ENCODE peak calls at places on chromosomes 2 and 18, in six cellular contexts. G, P, H, T, K and L are unnamed samples.

GRCh38 chr18:48300463-48300961 is 108.7 kb downstream of the ZBTB7C start:
- DNase-seq in G (peak; percentile 67), P (no peak), H (peak; percentile 36), T (peak; percentile 60), K (no peak), L (no peak)

GRCh38 chr18:53941601-53942335 is 282.7 kb downstream of the MBD2 start:
- DNase-seq in G (no peak), P (no peak), H (no peak), T (no peak), K (no peak), L (no peak)

GRCh38 chr2:242056026-242056425 is 186.5 kb downstream of the RTP5 start:
- DNase-seq in G (no peak), P (no peak), H (no peak), T (no peak), K (no peak), L (no peak)

GRCh38 chr2:69191672-69192071 is 178.7 kb downstream of the ANTXR1 start:
- DNase-seq in G (no peak), P (no peak), H (no peak), T (no peak), K (no peak), L (no peak)

GRCh38 chr2:132804045-132804444 is 134.0 kb upstream of the LYPD1 start:
- DNase-seq in G (no peak), P (peak; percentile 23), H (no peak), T (no peak), K (no peak), L (peak; percentile 15)

GRCh38 chr18:34048423-34048822 is 176.3 kb downstream of the NOL4 start:
- DNase-seq in G (peak; percentile 72), P (no peak), H (no peak), T (no peak), K (no peak), L (no peak)

GRCh38 chr2:151905963-151906632 is 77.9 kb upstream of the ARL5A start:
- DNase-seq in G (no peak), P (no peak), H (no peak), T (no peak), K (no peak), L (no peak)

GRCh38 chr2:27866237-27866636 is 23.9 kb downstream of the RBKS start:
- DNase-seq in G (no peak), P (no peak), H (no peak), T (no peak), K (no peak), L (no peak)

GRCh38 chr2:35538796-35539195 is 816.8 kb upstream of the CRIM1 start:
- DNase-seq in G (no peak), P (no peak), H (no peak), T (no peak), K (no peak), L (no peak)

GRCh38 chr18:7635948-7636347 is 68.8 kb downstream of the PTPRM start:
- DNase-seq in G (no peak), P (no peak), H (no peak), T (no peak), K (peak; percentile 48), L (no peak)

GRCh38 chr2:88329815-88330603 is 122.5 kb downstream of the FOXI3 start:
- DNase-seq in G (peak; percentile 93), P (no peak), H (peak; percentile 40), T (no peak), K (no peak), L (no peak)

GRCh38 chr18:50559750-50560680 is at the start of gene MAPK4:
- DNase-seq in G (peak; percentile 79), P (no peak), H (peak; percentile 77), T (peak; percentile 78), K (peak; percentile 63), L (no peak)

GRCh38 chr18:67266591-67267237 is 249.8 kb downstream of the DSEL start:
- DNase-seq in G (no peak), P (no peak), H (no peak), T (no peak), K (no peak), L (peak; percentile 73)

GRCh38 chr2:191857886-191858285 is 11.0 kb upstream of the CAVIN2 start:
- DNase-seq in G (no peak), P (no peak), H (no peak), T (no peak), K (no peak), L (no peak)

GRCh38 chr2:191862371-191862770 is 15.5 kb upstream of the CAVIN2 start:
- DNase-seq in G (no peak), P (no peak), H (no peak), T (no peak), K (no peak), L (peak; percentile 29)

GRCh38 chr2:191857406-191857805 is 10.5 kb upstream of the CAVIN2 start:
- DNase-seq in G (no peak), P (no peak), H (no peak), T (no peak), K (no peak), L (peak; percentile 17)

GRCh38 chr2:191863988-191864387 is 17.1 kb upstream of the CAVIN2 start:
- DNase-seq in G (no peak), P (no peak), H (no peak), T (no peak), K (no peak), L (peak; percentile 18)

GRCh38 chr2:191860760-191861466 is 14.0 kb upstream of the CAVIN2 start:
- DNase-seq in G (peak; percentile 44), P (no peak), H (no peak), T (no peak), K (no peak), L (no peak)
- TF ChIP-seq CTCF in G (no peak), P (no peak), H (no peak), T (no peak), K (no peak), L (no peak)

DNA sequence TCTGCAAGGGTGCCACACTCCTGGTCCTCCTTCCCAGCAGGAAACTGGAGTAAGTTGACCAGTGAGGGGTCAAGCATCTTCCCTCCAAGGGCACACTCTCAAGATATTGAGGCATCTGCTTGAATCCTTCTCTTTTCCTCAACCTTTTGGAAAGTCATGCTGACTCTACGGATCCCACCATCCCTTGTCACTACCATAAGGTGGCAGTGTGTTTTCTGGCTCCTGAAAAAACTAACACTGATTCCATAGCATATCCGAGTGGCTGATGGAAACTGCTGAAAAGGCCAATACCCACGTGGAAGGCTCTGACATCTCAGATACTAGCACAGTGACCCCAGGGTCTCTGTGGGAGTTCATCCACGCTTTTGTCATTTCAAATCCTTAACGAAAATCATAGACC is 37.1 kb downstream of the GPR45 start:
- DNase-seq in G (no peak), P (no peak), H (no peak), T (no peak), K (no peak), L (no peak)
- TF ChIP-seq CTCF in G (peak; percentile 29), P (no peak), H (no peak), T (no peak), K (no peak), L (no peak)

GRCh38 chr2:82950148-82950547 is 1508.9 kb downstream of the SUCLG1 start:
- DNase-seq in G (no peak), P (no peak), H (peak; percentile 17), T (no peak), K (no peak), L (no peak)
- TF ChIP-seq CTCF in G (no peak), P (no peak), H (no peak), T (no peak), K (no peak), L (no peak)

GRCh38 chr2:178512491-178512890 is 32.2 kb downstream of the PLEKHA3 start:
- DNase-seq in G (peak; percentile 87), P (no peak), H (no peak), T (no peak), K (no peak), L (peak; percentile 37)
- TF ChIP-seq CTCF in G (peak; percentile 16), P (no peak), H (no peak), T (no peak), K (no peak), L (no peak)

GRCh38 chr2:178208817-178209216 is 14.5 kb downstream of the OSBPL6 start:
- DNase-seq in G (no peak), P (no peak), H (no peak), T (no peak), K (no peak), L (no peak)
- TF ChIP-seq CTCF in G (peak; percentile 42), P (no peak), H (no peak), T (peak; percentile 20), K (peak; percentile 27), L (peak; percentile 76)

DNA sequence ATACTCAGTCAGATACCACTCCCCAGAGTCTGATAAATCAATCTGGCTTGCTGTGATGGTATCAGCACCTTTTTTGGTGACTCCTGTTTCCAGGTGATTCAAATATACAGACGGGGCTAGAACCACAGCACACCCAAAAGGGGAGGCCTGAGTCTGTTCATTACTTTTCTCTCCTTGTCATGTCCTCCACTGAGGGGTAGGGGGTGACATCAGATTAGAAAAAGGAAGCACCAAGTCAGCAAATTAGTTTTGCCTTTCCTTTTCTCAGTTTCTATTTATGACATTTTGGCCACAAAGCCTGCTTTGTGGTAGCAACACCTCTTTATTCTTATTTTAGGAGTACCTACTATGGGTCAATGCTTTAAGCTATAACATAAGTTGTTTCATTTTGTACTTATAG is 127.4 kb downstream of the CCDC102B start:
- DNase-seq in G (peak; percentile 33), P (no peak), H (no peak), T (no peak), K (no peak), L (no peak)
- TF ChIP-seq CTCF in G (peak; percentile 59), P (no peak), H (peak; percentile 43), T (peak; percentile 13), K (no peak), L (no peak)

GRCh38 chr18:73136134-73136533 is 268.3 kb upstream of the NETO1 start:
- DNase-seq in G (peak; percentile 8), P (no peak), H (no peak), T (no peak), K (no peak), L (peak; percentile 42)
- TF ChIP-seq CTCF in G (peak; percentile 55), P (no peak), H (peak; percentile 33), T (no peak), K (no peak), L (peak; percentile 80)

DNA sequence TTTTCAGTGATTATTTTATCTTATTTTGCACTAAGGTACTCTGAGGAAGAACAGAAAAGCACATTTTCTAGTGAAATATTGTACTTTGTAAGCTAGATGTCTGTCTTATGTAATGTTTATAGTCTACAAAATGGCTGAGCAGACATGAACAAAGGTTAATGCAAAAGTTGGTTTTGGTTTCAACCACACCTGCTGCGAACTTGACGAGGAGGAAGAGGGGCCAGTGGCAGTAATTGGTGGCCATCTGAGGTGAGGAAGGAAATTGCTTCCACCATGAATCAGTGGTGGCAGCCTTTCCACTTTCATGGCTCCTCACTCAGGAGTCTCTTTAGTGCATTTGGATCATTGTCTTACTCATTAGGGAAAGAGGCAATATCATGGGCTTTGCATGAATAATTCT is 894.2 kb downstream of the CNTNAP5 start:
- DNase-seq in G (no peak), P (no peak), H (no peak), T (no peak), K (no peak), L (no peak)
- TF ChIP-seq CTCF in G (no peak), P (no peak), H (no peak), T (no peak), K (no peak), L (no peak)